ENCODE peak calls at places on chromosomes 11 and 22, in four cellular contexts. J, L, K and U are unnamed samples.

GRCh38 chr11:88357323-88358039 is 19.9 kb upstream of the CTSC start:
- DNase-seq in J (no peak), K (no peak), L (no peak), U (no peak)

GRCh38 chr11:2392241-2392959 is 8.2 kb upstream of the TSSC4 start:
- DNase-seq in J (no peak), L (no peak), K (no peak), U (no peak)

GRCh38 chr11:32792948-32793475 is 1.4 kb downstream of the CCDC73 start:
- DNase-seq in K (peak), J (peak), L (peak), U (no peak)

GRCh38 chr11:35622070-35622469 is 3.8 kb downstream of the FJX1 start:
- DNase-seq in L (no peak), K (peak), J (no peak), U (peak)

GRCh38 chr22:48613566-48614200 is 1214.0 kb downstream of the BRD1 start:
- DNase-seq in L (no peak), K (no peak), J (no peak), U (no peak)

GRCh38 chr11:16278986-16279385 is 77.4 kb downstream of the SOX6 start:
- DNase-seq in J (no peak), L (no peak), K (no peak), U (no peak)

GRCh38 chr11:94844031-94844430 is 75.9 kb downstream of the AMOTL1 start:
- DNase-seq in J (no peak), K (no peak), L (no peak), U (no peak)

GRCh38 chr11:86931965-86932332 is 23.2 kb downstream of the FZD4 start:
- DNase-seq in K (peak), L (no peak), J (no peak), U (no peak)

GRCh38 chr11:73478737-73479347 is 102.6 kb downstream of the RELT start:
- DNase-seq in K (peak), L (no peak), J (no peak), U (peak)